ENCODE peak calls at places on chromosomes 4 and X, in four cellular contexts. H is K562, D is HepG2, C is GM12878. R is an unnamed sample.

GRCh38 chr4:142141201-142141600 is 504.8 kb downstream of the IL15 start:
- DNase-seq in H (no peak), D (no peak), C (no peak), R (no peak)

GRCh38 chr4:26838055-26838842 is 22.4 kb upstream of the STIM2 start:
- DNase-seq in H (no peak), D (no peak), C (no peak), R (no peak)

GRCh38 chrX:38293741-38294140 is 33.6 kb downstream of the RPGR start:
- DNase-seq in H (no peak), D (no peak), C (no peak), R (no peak)

GRCh38 chrX:70613295-70613694 is 168.7 kb downstream of the DLG3 start:
- DNase-seq in H (no peak), D (no peak), C (no peak), R (no peak)

GRCh38 chr4:89266128-89266527 is 41.5 kb downstream of the GPRIN3 start:
- DNase-seq in H (no peak), D (no peak), C (no peak), R (no peak)

GRCh38 chr4:48686369-48686768 is 93.7 kb downstream of the FRYL start:
- DNase-seq in H (no peak), D (no peak), C (no peak), R (no peak)

GRCh38 chr4:177367336-177367735 is 57.7 kb downstream of the NEIL3 start:
- DNase-seq in H (no peak), D (peak), C (no peak), R (peak)

GRCh38 chr4:21795091-21795490 is 153.5 kb downstream of the KCNIP4 start:
- DNase-seq in H (no peak), D (no peak), C (no peak), R (no peak)

GRCh38 chrX:17674611-17675010 is 62.7 kb upstream of the SCML1 start:
- DNase-seq in H (no peak), D (no peak), C (no peak), R (no peak)

GRCh38 chrX:55452825-55453124 is 848 bp downstream of the MAGEH1 start:
- DNase-seq in H (no peak), D (no peak), C (no peak), R (no peak)

GRCh38 chr4:38590017-38590416 is 74.0 kb upstream of the KLF3 start:
- DNase-seq in H (no peak), D (no peak), C (no peak), R (no peak)

GRCh38 chrX:52368368-52369055 is at the start of gene XAGE2:
- DNase-seq in H (no peak), D (no peak), C (no peak), R (no peak)

GRCh38 chrX:154398668-154399526 is 720 bp downstream of the RPL10 start:
- DNase-seq in H (peak), D (peak), C (no peak), R (peak)

GRCh38 chr4:129998436-129999150 is 902.6 kb downstream of the C4orf33 start:
- DNase-seq in H (no peak), D (no peak), C (no peak), R (no peak)

GRCh38 chr4:150988238-150988637 is 26.8 kb downstream of the LRBA start:
- DNase-seq in H (no peak), D (no peak), C (no peak), R (no peak)

GRCh38 chr4:74370912-74371311 is 6.0 kb downstream of the EREG start:
- DNase-seq in H (peak), D (peak), C (no peak), R (peak)

GRCh38 chrX:7746861-7747260 is 96.1 kb upstream of the VCX start:
- DNase-seq in H (no peak), D (no peak), C (no peak), R (no peak)

GRCh38 chrX:51494409-51494808 is 2.0 kb downstream of the NUDT11 start:
- DNase-seq in H (no peak), D (no peak), C (no peak), R (no peak)

GRCh38 chrX:15789979-15790765 is at the start of gene ZRSR2:
- DNase-seq in H (peak), D (peak), C (peak), R (peak)

GRCh38 chr4:27728892-27729291 is 868.3 kb downstream of the STIM2 start:
- DNase-seq in H (no peak), D (no peak), C (no peak), R (no peak)

GRCh38 chr4:78136109-78137081 is 79.3 kb downstream of the FRAS1 start:
- DNase-seq in H (no peak), D (peak), C (no peak), R (no peak)
- TF ChIP-seq CREM in H (no peak), D (no peak), C (no peak), R (no peak)

GRCh38 chrX:1261285-1261684 is 7.3 kb upstream of the CSF2RA start:
- DNase-seq in H (no peak), D (no peak), C (no peak), R (no peak)
- TF ChIP-seq CREM in H (no peak), D (no peak), C (no peak), R (no peak)

GRCh38 chr4:69717778-69718177 is 42.6 kb downstream of the SULT1B1 start:
- DNase-seq in H (no peak), D (no peak), C (no peak), R (no peak)
- TF ChIP-seq CREM in H (no peak), D (no peak), C (no peak), R (no peak)

DNA sequence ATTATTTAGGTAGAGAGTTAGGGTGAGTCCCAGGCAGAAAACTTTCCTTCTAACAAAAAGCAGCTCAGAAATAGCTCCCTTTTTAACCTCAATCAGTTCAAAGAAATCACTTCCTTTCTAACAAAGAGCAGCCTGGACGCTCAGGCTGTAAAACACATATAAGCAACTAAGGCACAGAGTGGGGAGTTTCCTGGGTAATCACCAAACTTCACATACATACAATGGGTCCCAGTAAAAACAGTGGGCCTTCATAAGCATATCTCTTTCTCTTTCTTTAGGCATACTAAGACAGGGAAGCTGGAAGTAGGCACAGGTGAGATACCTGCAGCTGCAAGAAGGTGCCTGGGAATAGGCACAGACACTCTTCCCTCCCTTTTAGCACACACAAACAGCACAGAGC is 4.9 kb upstream of the NAF1 start:
- DNase-seq in H (no peak), D (no peak), C (no peak), R (no peak)
- TF ChIP-seq CREM in H (no peak), D (no peak), C (no peak), R (no peak)

DNA sequence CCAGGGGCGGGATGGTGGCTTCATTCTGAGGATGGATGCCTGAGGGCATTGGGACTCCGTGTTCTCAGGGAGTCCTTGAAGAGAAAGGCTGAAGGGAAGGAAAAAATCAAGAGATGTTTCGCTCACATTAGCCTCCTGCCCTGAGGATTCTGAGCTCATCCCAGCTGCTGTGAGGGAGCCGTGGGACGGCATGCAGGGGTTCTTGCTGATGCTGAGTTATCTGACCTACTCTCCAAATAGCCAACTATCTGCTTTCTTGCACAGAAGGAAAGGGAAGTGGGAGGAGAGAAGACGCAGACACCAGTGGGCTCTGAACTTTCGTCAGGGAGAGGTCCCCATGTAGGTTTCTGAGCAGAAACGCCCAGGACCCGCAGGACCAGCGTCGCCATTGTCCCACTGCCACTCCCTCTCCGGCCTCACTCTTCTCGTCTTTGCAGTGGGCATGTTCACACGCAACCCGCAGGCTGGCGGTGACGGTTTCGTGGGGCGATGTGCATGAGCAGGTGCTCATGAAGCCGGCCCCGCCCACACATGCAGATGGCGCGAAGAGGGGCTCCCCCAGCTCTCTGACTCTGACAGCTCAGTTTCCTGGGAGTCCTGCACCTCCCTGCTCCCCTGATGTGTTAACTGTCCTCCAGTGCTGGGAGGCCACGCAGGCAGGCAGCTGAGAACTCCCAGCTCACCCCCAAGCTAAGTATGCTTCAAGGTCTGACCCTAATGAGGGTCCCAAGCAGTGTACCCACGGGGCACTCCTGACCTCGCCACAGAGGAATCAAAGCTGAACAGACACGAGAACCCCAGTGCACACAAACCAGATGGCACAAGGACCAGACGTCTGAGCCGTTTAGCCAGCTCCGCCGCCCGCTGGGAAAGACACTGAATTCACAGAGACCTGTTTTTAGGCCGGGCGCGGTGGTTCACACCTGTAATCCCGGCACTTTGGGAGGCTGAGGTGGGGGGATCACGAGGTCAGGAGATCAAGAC is 13.6 kb upstream of the ABLIM2 start:
- DNase-seq in H (no peak), D (no peak), C (peak), R (no peak)
- TF ChIP-seq CREM in H (no peak), D (no peak), C (peak), R (no peak)

GRCh38 chr4:3240936-3241522 is 7.9 kb upstream of the MSANTD1 start:
- DNase-seq in H (no peak), D (no peak), C (no peak), R (no peak)

GRCh38 chr4:3244747-3245146 is 4.2 kb upstream of the MSANTD1 start:
- DNase-seq in H (peak), D (no peak), C (no peak), R (no peak)

GRCh38 chr4:3241905-3242304 is 7.1 kb upstream of the MSANTD1 start:
- DNase-seq in H (peak), D (no peak), C (no peak), R (no peak)

GRCh38 chr4:3244002-3244401 is 5.0 kb upstream of the MSANTD1 start:
- DNase-seq in H (no peak), D (no peak), C (no peak), R (no peak)

GRCh38 chr4:3243066-3243775 is 5.7 kb upstream of the MSANTD1 start:
- DNase-seq in H (peak), D (no peak), C (no peak), R (no peak)
- TF ChIP-seq CREM in H (no peak), D (no peak), C (no peak), R (no peak)